ENCODE peak calls at places on chromosomes 7 and 10, in five cellular contexts. R, J, A, K and B are unnamed samples.

GRCh38 chr7:42972703-42973500 is 40.7 kb downstream of the MRPL32 start:
- DNase-seq in R (no peak), J (peak; percentile 55), A (peak; percentile 96), K (peak; percentile 37), B (peak; percentile 98)

GRCh38 chr7:151769189-151769821 is 107.6 kb downstream of the PRKAG2 start:
- DNase-seq in R (no peak), J (no peak), A (no peak), K (no peak), B (no peak)

GRCh38 chr10:111297351-111297848 is 220.6 kb downstream of the ADRA2A start:
- DNase-seq in R (no peak), J (no peak), A (no peak), K (no peak), B (no peak)

GRCh38 chr10:71436268-71436922 is 39.7 kb downstream of the CDH23 start:
- DNase-seq in R (no peak), J (no peak), A (no peak), K (peak; percentile 52), B (no peak)

GRCh38 chr7:142716596-142716995 is 32.7 kb upstream of the PRSS1 start:
- DNase-seq in R (no peak), J (no peak), A (no peak), K (no peak), B (no peak)

GRCh38 chr10:80100861-80101695 is 22.6 kb downstream of the TMEM254 start:
- DNase-seq in R (no peak), J (no peak), A (no peak), K (no peak), B (no peak)

GRCh38 chr10:132192991-132193670 is 6.4 kb downstream of the DPYSL4 start:
- DNase-seq in R (no peak), J (no peak), A (no peak), K (peak; percentile 75), B (no peak)

GRCh38 chr7:154575497-154575896 is 427.4 kb downstream of the PAXIP1 start:
- DNase-seq in R (no peak), J (no peak), A (no peak), K (no peak), B (no peak)

GRCh38 chr10:6530211-6530840 is 49.8 kb downstream of the PRKCQ start:
- DNase-seq in R (no peak), J (no peak), A (no peak), K (no peak), B (no peak)

GRCh38 chr10:130757821-130758489 is 553.6 kb downstream of the TCERG1L start:
- DNase-seq in R (no peak), J (no peak), A (no peak), K (no peak), B (no peak)

GRCh38 chr7:100175296-100175935 is 1.8 kb downstream of the GPC2 start:
- DNase-seq in R (no peak), J (no peak), A (no peak), K (no peak), B (no peak)

GRCh38 chr7:44541-44896 is 147.9 kb upstream of the FAM20C start:
- DNase-seq in R (no peak), J (no peak), A (no peak), K (no peak), B (no peak)